ENCODE peak calls at places on chromosome 10, in seven cellular contexts. N, Z, T, R, I, F and P are unnamed samples.

GRCh38 chr10:49123981-49124920 is 8.9 kb upstream of the VSTM4 start:
- DNase-seq in N (no peak), Z (no peak), T (no peak), R (no peak), I (no peak), F (no peak), P (no peak)

GRCh38 chr10:77548671-77549070 is 88.9 kb downstream of the KCNMA1 start:
- DNase-seq in N (no peak), Z (no peak), T (no peak), R (no peak), I (no peak), F (no peak), P (no peak)

GRCh38 chr10:115861455-115861854 is 411.6 kb downstream of the GFRA1 start:
- DNase-seq in N (no peak), Z (no peak), T (no peak), R (no peak), I (no peak), F (no peak), P (no peak)

GRCh38 chr10:81248846-81249245 is 626.1 kb upstream of the NRG3 start:
- DNase-seq in N (no peak), Z (no peak), T (no peak), R (no peak), I (no peak), F (no peak), P (peak)

GRCh38 chr10:91391915-91392314 is 18.2 kb upstream of the HECTD2 start:
- DNase-seq in N (no peak), Z (no peak), T (no peak), R (no peak), I (no peak), F (no peak), P (no peak)

GRCh38 chr10:55500931-55501559 is 700.0 kb upstream of the PCDH15 start:
- DNase-seq in N (no peak), Z (peak), T (peak), R (no peak), I (no peak), F (peak), P (peak)

GRCh38 chr10:63430999-63431356 is 34.8 kb downstream of the JMJD1C start:
- DNase-seq in N (no peak), Z (no peak), T (no peak), R (no peak), I (no peak), F (no peak), P (no peak)

GRCh38 chr10:42929993-42930392 is 146.9 kb upstream of the RET start:
- DNase-seq in N (no peak), Z (no peak), T (no peak), R (no peak), I (no peak), F (no peak), P (no peak)

GRCh38 chr10:84054743-84055142 is 84.6 kb upstream of the GHITM start:
- DNase-seq in N (no peak), Z (no peak), T (no peak), R (no peak), I (no peak), F (no peak), P (no peak)

GRCh38 chr10:61701055-61701705 is 38.5 kb downstream of the CABCOCO1 start:
- DNase-seq in N (no peak), Z (no peak), T (no peak), R (no peak), I (no peak), F (no peak), P (no peak)

GRCh38 chr10:33125522-33125921 is 167.5 kb upstream of the ITGB1 start:
- DNase-seq in N (no peak), Z (no peak), T (no peak), R (no peak), I (no peak), F (no peak), P (no peak)

GRCh38 chr10:19816420-19817250 is at the start of gene PLXDC2:
- DNase-seq in N (peak), Z (no peak), T (peak), R (no peak), I (no peak), F (no peak), P (peak)